ENCODE peak calls at places on chromosomes 2 and 18, in five cellular contexts. C, H, S, I and N are unnamed samples.
A peak's percentile ranks its signal among the peaks of the same experiment; 100 is the strongest.

GRCh38 chr2:27296466-27296865 is 11.8 kb downstream of the UCN start:
- DNase-seq in C (no peak), H (no peak), S (no peak), I (no peak), N (no peak)

GRCh38 chr2:70282439-70282838 is 11.1 kb downstream of the SNRPG start:
- DNase-seq in C (no peak), H (no peak), S (no peak), I (no peak), N (no peak)

GRCh38 chr2:216486708-216487107 is 11.9 kb upstream of the RPL37A start:
- DNase-seq in C (no peak), H (no peak), S (no peak), I (no peak), N (no peak)

GRCh38 chr2:4018535-4018934 is 315.2 kb downstream of the DCDC2C start:
- DNase-seq in C (no peak), H (no peak), S (no peak), I (no peak), N (no peak)

GRCh38 chr2:27809761-27810241 is 38.3 kb downstream of the MRPL33 start:
- DNase-seq in C (no peak), H (peak; percentile 80), S (no peak), I (no peak), N (no peak)

GRCh38 chr2:107645586-107645985 is 181.1 kb upstream of the RGPD4 start:
- DNase-seq in C (no peak), H (no peak), S (no peak), I (no peak), N (no peak)

GRCh38 chr2:127081826-127082633 is 24.9 kb downstream of the BIN1 start:
- DNase-seq in C (peak; percentile 70), H (no peak), S (no peak), I (no peak), N (no peak)

GRCh38 chr2:200662727-200663126 is 76.9 kb downstream of the AOX1 start:
- DNase-seq in C (no peak), H (peak; percentile 80), S (no peak), I (peak; percentile 80), N (no peak)

GRCh38 chr2:171788316-171788993 is 101.2 kb downstream of the DYNC1I2 start:
- DNase-seq in C (no peak), H (no peak), S (no peak), I (peak; percentile 50), N (no peak)

GRCh38 chr2:202344178-202344577 is 31.9 kb upstream of the BMPR2 start:
- DNase-seq in C (no peak), H (no peak), S (no peak), I (peak; percentile 58), N (no peak)

GRCh38 chr18:23626451-23627279 is 36.0 kb downstream of the ANKRD29 start:
- DNase-seq in C (no peak), H (peak; percentile 57), S (no peak), I (no peak), N (no peak)

GRCh38 chr18:70377317-70377799 is 88.5 kb downstream of the SOCS6 start:
- DNase-seq in C (no peak), H (no peak), S (no peak), I (no peak), N (no peak)

GRCh38 chr2:217142649-217143266 is 282.9 kb upstream of the TNP1 start:
- DNase-seq in C (no peak), H (peak; percentile 38), S (no peak), I (peak; percentile 50), N (no peak)

GRCh38 chr2:48738806-48739205 is 16.7 kb downstream of the LHCGR start:
- DNase-seq in C (no peak), H (peak; percentile 84), S (no peak), I (no peak), N (no peak)

GRCh38 chr2:39361511-39361910 is 75.6 kb downstream of the MAP4K3 start:
- DNase-seq in C (no peak), H (no peak), S (no peak), I (no peak), N (no peak)

GRCh38 chr2:162327134-162327769 is 8.8 kb upstream of the IFIH1 start:
- DNase-seq in C (no peak), H (peak; percentile 3), S (no peak), I (no peak), N (no peak)

GRCh38 chr2:6580982-6581381 is 284.7 kb downstream of the CMPK2 start:
- DNase-seq in C (no peak), H (peak; percentile 76), S (no peak), I (no peak), N (no peak)

GRCh38 chr2:134225841-134226240 is 28.0 kb upstream of the MGAT5 start:
- DNase-seq in C (no peak), H (no peak), S (no peak), I (peak; percentile 73), N (no peak)

GRCh38 chr2:101346909-101347308 is 38.4 kb upstream of the RNF149 start:
- DNase-seq in C (no peak), H (no peak), S (no peak), I (no peak), N (no peak)

GRCh38 chr2:128298846-128299507 is 19.7 kb downstream of the HS6ST1 start:
- DNase-seq in C (no peak), H (no peak), S (no peak), I (no peak), N (no peak)

GRCh38 chr2:109531896-109532727 is 81.7 kb downstream of the SEPTIN10 start:
- DNase-seq in C (no peak), H (no peak), S (no peak), I (no peak), N (no peak)

GRCh38 chr2:33395660-33396249 is 80.7 kb upstream of the RASGRP3 start:
- DNase-seq in C (peak; percentile 2), H (peak; percentile 62), S (peak; percentile 24), I (no peak), N (no peak)